ENCODE peak calls at places on chromosomes 3 and 15, in ten cellular contexts. U, Q, Z, O, S, F, K, X, V and R are unnamed samples.

GRCh38 chr3:177569823-177570657 is 372.8 kb upstream of the TBL1XR1 start:
- DNase-seq in S (no peak), V (no peak), F (no peak), Q (no peak), X (no peak), K (no peak), Z (no peak), O (no peak), U (no peak), R (peak)

GRCh38 chr3:48863122-48863521 is 15.4 kb upstream of the PRKAR2A start:
- DNase-seq in Q (no peak), F (no peak), U (no peak), O (no peak), X (no peak), Z (no peak), S (no peak), V (no peak), K (no peak), R (no peak)

GRCh38 chr3:10623578-10624275 is 118.3 kb upstream of the ATP2B2 start:
- DNase-seq in K (no peak), X (no peak), O (no peak), Q (no peak), Z (no peak), S (no peak), V (no peak), F (no peak), U (no peak), R (no peak)

GRCh38 chr3:127192576-127193232 is at the start of gene PRR23E:
- DNase-seq in Q (no peak), F (no peak), V (no peak), O (no peak), U (no peak), S (no peak), X (no peak), K (no peak), Z (no peak), R (no peak)

GRCh38 chr15:77527831-77528231 is 104.9 kb downstream of the LINGO1 start:
- DNase-seq in F (no peak), X (no peak), K (no peak), U (peak), S (no peak), V (no peak), Q (no peak), O (no peak), Z (no peak), R (no peak)

GRCh38 chr15:50247819-50248650 is 17.5 kb downstream of the HDC start:
- DNase-seq in Z (no peak), S (no peak), V (no peak), X (no peak), U (no peak), Q (no peak), K (no peak), F (no peak), O (no peak), R (no peak)

GRCh38 chr3:52010431-52010830 is 14.7 kb upstream of the RPL29 start:
- DNase-seq in X (no peak), F (no peak), Z (no peak), O (no peak), U (no peak), K (no peak), Q (no peak), V (no peak), S (no peak), R (no peak)

GRCh38 chr3:194570184-194570583 is 63.0 kb downstream of the TMEM44 start:
- DNase-seq in Q (peak), O (no peak), V (no peak), S (no peak), F (no peak), X (no peak), U (no peak), K (no peak), Z (no peak), R (no peak)

GRCh38 chr3:181752202-181752671 is 40.5 kb downstream of the SOX2 start:
- DNase-seq in U (peak), K (no peak), X (no peak), Z (no peak), O (no peak), V (no peak), F (no peak), Q (peak), S (no peak), R (no peak)

GRCh38 chr15:48190932-48191573 is 412 bp upstream of the CTXN2 start:
- DNase-seq in X (peak), Z (peak), K (no peak), U (peak), Q (peak), O (peak), F (peak), S (peak), V (no peak), R (peak)

GRCh38 chr3:185079620-185080019 is 73.2 kb downstream of the C3orf70 start:
- DNase-seq in V (no peak), U (no peak), Q (no peak), K (no peak), X (no peak), Z (no peak), F (no peak), S (no peak), O (no peak), R (no peak)

GRCh38 chr3:55897573-55898224 is 410.6 kb upstream of the WNT5A start:
- DNase-seq in Q (no peak), Z (no peak), O (no peak), V (no peak), S (no peak), U (peak), K (no peak), F (peak), X (peak), R (no peak)

GRCh38 chr3:167996514-167996913 is 99.2 kb downstream of the GOLIM4 start:
- DNase-seq in O (no peak), K (no peak), S (no peak), U (no peak), V (no peak), X (no peak), Z (no peak), F (no peak), Q (no peak), R (no peak)

GRCh38 chr15:32910839-32911238 is 193.0 kb downstream of the GREM1 start:
- DNase-seq in V (no peak), F (no peak), Q (no peak), X (no peak), Z (no peak), S (no peak), O (no peak), K (no peak), U (no peak), R (no peak)

GRCh38 chr3:122907471-122907870 is 112.6 kb downstream of the SLC49A4 start:
- DNase-seq in Q (no peak), Z (no peak), V (no peak), F (no peak), U (no peak), O (no peak), X (no peak), K (no peak), S (no peak), R (no peak)

GRCh38 chr3:12454076-12454807 is 30.0 kb upstream of the TSEN2 start:
- DNase-seq in Q (no peak), K (no peak), U (no peak), O (no peak), S (peak), X (no peak), F (no peak), Z (no peak), V (no peak), R (no peak)

GRCh38 chr15:80609512-80609946 is 85.6 kb upstream of the ABHD17C start:
- DNase-seq in Q (no peak), O (no peak), X (no peak), U (no peak), S (no peak), F (no peak), K (no peak), V (no peak), Z (no peak), R (no peak)

GRCh38 chr3:37072892-37073291 is 79.6 kb downstream of the MLH1 start:
- DNase-seq in O (no peak), X (no peak), V (peak), Q (no peak), F (no peak), S (no peak), K (no peak), Z (peak), U (peak), R (peak)

GRCh38 chr15:99213187-99213811 is 36.1 kb downstream of the TTC23 start:
- DNase-seq in S (peak), K (no peak), O (peak), Q (peak), Z (peak), V (peak), U (peak), F (peak), X (peak), R (peak)

GRCh38 chr3:55013145-55013544 is 85.3 kb upstream of the LRTM1 start:
- DNase-seq in S (peak), X (no peak), V (no peak), Z (peak), U (peak), K (no peak), Q (no peak), O (no peak), F (no peak), R (no peak)

GRCh38 chr15:35701402-35702046 is 155.6 kb upstream of the DPH6 start:
- DNase-seq in X (no peak), Q (no peak), U (no peak), K (no peak), O (no peak), Z (no peak), S (no peak), V (no peak), F (no peak), R (no peak)

GRCh38 chr3:108099203-108099602 is 8.4 kb upstream of the CD47 start:
- DNase-seq in F (no peak), S (no peak), V (no peak), O (no peak), Q (no peak), K (no peak), X (no peak), U (no peak), Z (no peak), R (no peak)

GRCh38 chr3:123373535-123373987 is 75.3 kb downstream of the ADCY5 start:
- DNase-seq in K (no peak), U (no peak), O (no peak), X (no peak), S (no peak), F (no peak), Q (no peak), Z (no peak), V (no peak), R (no peak)

GRCh38 chr15:36688310-36689102 is 109.1 kb downstream of the CDIN1 start:
- DNase-seq in X (no peak), Z (no peak), S (peak), K (no peak), O (no peak), U (peak), V (no peak), F (no peak), Q (no peak), R (no peak)

GRCh38 chr3:183634707-183635106 is 716 bp upstream of the KLHL24 start:
- DNase-seq in K (no peak), U (no peak), X (no peak), F (no peak), V (no peak), Q (no peak), S (no peak), Z (no peak), O (no peak), R (no peak)

GRCh38 chr15:39919740-39920509 is at the start of gene GPR176:
- DNase-seq in O (peak), U (peak), Q (peak), K (peak), F (no peak), Z (peak), V (no peak), X (peak), S (no peak), R (peak)

GRCh38 chr15:71999807-72000206 is 118.1 kb downstream of the MYO9A start:
- DNase-seq in V (no peak), Z (no peak), U (no peak), Q (no peak), K (no peak), S (no peak), O (no peak), X (no peak), F (no peak), R (no peak)

GRCh38 chr3:152466784-152467183 is 198.1 kb downstream of the MBNL1 start:
- DNase-seq in S (peak), U (peak), V (peak), Z (peak), K (no peak), Q (no peak), F (peak), O (no peak), X (peak), R (no peak)